ENCODE peak calls at places on chromosomes 7 and 10, in four cellular contexts. N is CD8-positive, alpha-beta T cell; B is head of caudate nucleus; Q is dermis microvascular lymphatic vessel endothelial cell. U is an unnamed sample.

GRCh38 chr7:51350195-51350896 is 33.7 kb upstream of the COBL start:
- DNase-seq in N (no peak), Q (no peak), B (no peak), U (no peak)

GRCh38 chr10:131886181-131886716 is 14.6 kb upstream of the PPP2R2D start:
- DNase-seq in Q (no peak), N (no peak), B (no peak), U (no peak)

GRCh38 chr7:55104707-55105433 is 86.1 kb downstream of the EGFR start:
- DNase-seq in B (no peak), Q (no peak), N (no peak), U (no peak)

GRCh38 chr7:1368682-1369571 is 90.3 kb downstream of the MICALL2 start:
- DNase-seq in N (no peak), B (no peak), Q (peak), U (peak)

GRCh38 chr7:147586526-147586925 is 1004.0 kb upstream of the C7orf33 start:
- DNase-seq in B (no peak), Q (no peak), N (no peak), U (no peak)

GRCh38 chr10:49608166-49608758 is 1.8 kb upstream of the SLC18A3 start:
- DNase-seq in Q (no peak), B (no peak), N (no peak), U (no peak)

GRCh38 chr7:130901209-130901783 is 167.3 kb upstream of the KLF14 start:
- DNase-seq in Q (peak), N (no peak), B (peak), U (peak)

GRCh38 chr7:75737856-75738603 is 711 bp downstream of the HIP1 start:
- DNase-seq in B (peak), Q (no peak), N (no peak), U (no peak)

GRCh38 chr10:129811208-129811607 is 152.9 kb downstream of the EBF3 start:
- DNase-seq in Q (no peak), N (no peak), B (no peak), U (no peak)

GRCh38 chr7:73647725-73648592 is 19.7 kb upstream of the VPS37D start:
- DNase-seq in Q (peak), N (no peak), B (no peak), U (no peak)

GRCh38 chr10:49592726-49593563 is 17.2 kb upstream of the SLC18A3 start:
- DNase-seq in B (peak), N (peak), Q (peak), U (peak)

GRCh38 chr10:62136931-62137330 is 131.7 kb downstream of the RTKN2 start:
- DNase-seq in N (no peak), B (no peak), Q (no peak), U (no peak)

GRCh38 chr7:12609556-12609955 is 39.0 kb downstream of the SCIN start:
- DNase-seq in Q (no peak), N (no peak), B (no peak), U (no peak)

GRCh38 chr7:30143748-30144251 is 9.0 kb downstream of the MTURN start:
- DNase-seq in Q (peak), B (no peak), N (no peak), U (peak)

GRCh38 chr7:860149-860548 is 16.2 kb upstream of the GET4 start:
- DNase-seq in N (no peak), B (peak), Q (no peak), U (no peak)

GRCh38 chr7:122988333-122988732 is 7.2 kb downstream of the TAS2R16 start:
- DNase-seq in Q (no peak), N (no peak), B (no peak), U (no peak)

GRCh38 chr10:71821909-71822763 is 28.9 kb downstream of the PSAP start:
- DNase-seq in N (no peak), B (no peak), Q (no peak), U (no peak)

GRCh38 chr10:91479583-91479982 is 69.4 kb downstream of the HECTD2 start:
- DNase-seq in N (no peak), Q (no peak), B (no peak), U (no peak)

GRCh38 chr7:91759205-91759863 is 121.2 kb downstream of the MTERF1 start:
- DNase-seq in N (no peak), Q (no peak), B (no peak), U (no peak)

GRCh38 chr7:145216876-145217275 is 381.0 kb upstream of the TPK1 start:
- DNase-seq in Q (no peak), N (no peak), B (no peak), U (no peak)

GRCh38 chr10:1414893-1415292 is 322.4 kb downstream of the ADARB2 start:
- DNase-seq in N (no peak), Q (no peak), B (no peak), U (no peak)

GRCh38 chr10:77710759-77711682 is 73.4 kb upstream of the KCNMA1 start:
- DNase-seq in B (peak), N (peak), Q (peak), U (peak)

GRCh38 chr10:69895759-69896158 is 94.1 kb downstream of the COL13A1 start:
- DNase-seq in B (no peak), Q (no peak), N (no peak), U (peak)

GRCh38 chr7:131564640-131565039 is 8.2 kb upstream of the PODXL start:
- DNase-seq in N (no peak), B (no peak), Q (no peak), U (peak)

GRCh38 chr7:135158141-135158655 is 10.3 kb downstream of the TMEM140 start:
- DNase-seq in B (no peak), N (no peak), Q (no peak), U (no peak)

GRCh38 chr10:25061711-25062455 is 45.5 kb downstream of the THNSL1 start:
- DNase-seq in B (no peak), Q (peak), N (no peak), U (no peak)

GRCh38 chr7:95404316-95404715 is 8.1 kb upstream of the PON3 start:
- DNase-seq in N (no peak), Q (no peak), B (peak), U (no peak)

GRCh38 chr7:155951554-155952158 is 139.4 kb upstream of the SHH start:
- DNase-seq in B (no peak), N (no peak), Q (peak), U (no peak)

GRCh38 chr7:51226042-51226755 is 90.4 kb downstream of the COBL start:
- DNase-seq in B (no peak), Q (no peak), N (no peak), U (no peak)

GRCh38 chr10:15035385-15036301 is 8.1 kb upstream of the OLAH start:
- DNase-seq in B (peak), Q (peak), N (no peak), U (no peak)

GRCh38 chr10:45000764-45001381 is at the start of gene ZNF22:
- DNase-seq in Q (peak), N (peak), B (peak), U (peak)

U was measured in A673.